ENCODE peak calls at places on chromosomes 6 and 20, in nine cellular contexts. J is AG09309, R is mucosa of descending colon, V is DND-41, A is breast epithelium, K is neural progenitor cell, Y is heart right ventricle, O is HFF-Myc, I is iPS DF 6.9. S is an unnamed sample.

GRCh38 chr6:16405349-16405865 is 167.0 kb downstream of the GMPR start:
- DNase-seq in V (no peak), J (no peak), Y (no peak), I (no peak), A (no peak), O (no peak), R (no peak), K (no peak), S (no peak)

GRCh38 chr6:147378819-147379218 is 129.7 kb upstream of the SAMD5 start:
- DNase-seq in A (no peak), I (peak), J (no peak), O (no peak), K (no peak), R (no peak), Y (no peak), V (no peak), S (peak)

GRCh38 chr20:18532626-18533025 is 24.9 kb downstream of the SEC23B start:
- DNase-seq in O (no peak), J (no peak), V (no peak), Y (no peak), K (no peak), R (no peak), I (no peak), A (no peak), S (no peak)

GRCh38 chr20:46062621-46063020 is 27.1 kb downstream of the NCOA5 start:
- DNase-seq in K (no peak), Y (no peak), V (peak), O (no peak), A (no peak), R (no peak), J (no peak), I (no peak), S (no peak)

GRCh38 chr20:25733903-25734302 is 37.2 kb upstream of the ZNF337 start:
- DNase-seq in I (no peak), V (no peak), A (no peak), R (no peak), K (no peak), O (no peak), Y (no peak), J (no peak), S (no peak)

GRCh38 chr6:18269253-18269652 is 4.9 kb upstream of the DEK start:
- DNase-seq in Y (no peak), K (no peak), I (no peak), O (peak), V (peak), J (no peak), R (no peak), A (no peak), S (no peak)

GRCh38 chr6:70709826-70710225 is 42.1 kb downstream of the SMAP1 start:
- DNase-seq in K (no peak), V (no peak), A (no peak), Y (no peak), R (no peak), J (peak), O (peak), I (no peak), S (no peak)

GRCh38 chr6:37257634-37258404 is at the start of the genes TBC1D22B and TMEM217:
- DNase-seq in O (peak), Y (peak), J (peak), A (peak), V (peak), K (peak), R (peak), I (peak), S (peak)

GRCh38 chr6:89145461-89145961 is 344 bp upstream of the PM20D2 start:
- DNase-seq in O (peak), Y (no peak), K (peak), V (no peak), J (no peak), A (no peak), R (no peak), I (no peak), S (peak)

GRCh38 chr20:57038608-57039440 is 227.6 kb downstream of the BMP7 start:
- DNase-seq in R (no peak), J (no peak), V (no peak), A (no peak), Y (no peak), K (no peak), O (no peak), I (no peak), S (no peak)

GRCh38 chr20:36624068-36624813 is 18.7 kb downstream of the RAB5IF start:
- DNase-seq in K (no peak), V (no peak), I (no peak), R (peak), Y (no peak), O (no peak), J (no peak), A (peak), S (peak)

GRCh38 chr20:38604873-38605303 is 3.3 kb downstream of the ARHGAP40 start:
- DNase-seq in J (no peak), V (no peak), A (peak), I (no peak), O (peak), K (no peak), Y (no peak), R (no peak), S (no peak)

GRCh38 chr6:74434165-74434564 is 738.2 kb downstream of the CD109 start:
- DNase-seq in I (no peak), A (no peak), R (no peak), V (no peak), K (no peak), J (no peak), O (no peak), Y (no peak), S (no peak)

GRCh38 chr20:739736-740135 is 28.6 kb downstream of the SLC52A3 start:
- DNase-seq in O (no peak), J (no peak), V (no peak), K (no peak), R (no peak), I (no peak), A (no peak), Y (no peak), S (no peak)

GRCh38 chr6:22709804-22710203 is 140.4 kb downstream of the HDGFL1 start:
- DNase-seq in I (no peak), R (no peak), K (no peak), O (no peak), Y (no peak), J (no peak), A (no peak), V (no peak), S (no peak)

GRCh38 chr20:37453288-37453687 is 67.8 kb upstream of the NNAT start:
- DNase-seq in V (no peak), I (no peak), K (no peak), Y (no peak), R (no peak), O (no peak), A (no peak), J (no peak), S (no peak)

GRCh38 chr20:62952373-62953166 is at the start of gene SLC17A9:
- DNase-seq in V (no peak), O (peak), K (peak), R (peak), A (no peak), Y (no peak), I (no peak), J (no peak), S (peak)

GRCh38 chr20:40728470-40728869 is 39.4 kb upstream of the MAFB start:
- DNase-seq in O (no peak), J (no peak), A (no peak), K (no peak), Y (no peak), V (no peak), I (no peak), R (no peak), S (no peak)

GRCh38 chr6:157625764-157626163 is 197.3 kb upstream of the SNX9 start:
- DNase-seq in I (no peak), K (no peak), J (no peak), A (no peak), V (no peak), R (no peak), Y (no peak), O (no peak), S (no peak)

GRCh38 chr20:59295531-59295930 is 4.9 kb upstream of the EDN3 start:
- DNase-seq in J (no peak), O (no peak), K (no peak), Y (no peak), V (no peak), A (no peak), I (no peak), R (no peak), S (no peak)

GRCh38 chr20:16619953-16620352 is 46.7 kb upstream of the KIF16B start:
- DNase-seq in A (no peak), I (no peak), K (no peak), O (no peak), V (no peak), J (no peak), R (no peak), Y (no peak), S (no peak)

GRCh38 chr6:7542065-7542877 is 800 bp downstream of the DSP start:
- DNase-seq in K (peak), V (no peak), I (no peak), A (no peak), R (peak), O (no peak), Y (peak), J (no peak), S (peak)

GRCh38 chr20:46564241-46564957 is 13.9 kb upstream of the OCSTAMP start:
- DNase-seq in J (no peak), I (no peak), O (no peak), A (no peak), R (no peak), V (no peak), Y (no peak), K (no peak), S (no peak)

GRCh38 chr6:2791124-2792050 is 26.2 kb downstream of the WRNIP1 start:
- DNase-seq in J (peak), O (peak), Y (peak), V (peak), A (peak), I (peak), K (peak), R (peak), S (peak)

GRCh38 chr6:11734861-11735652 is 43.5 kb downstream of the ADTRP start:
- DNase-seq in R (no peak), O (no peak), Y (no peak), V (no peak), J (no peak), K (no peak), I (no peak), A (no peak), S (no peak)

GRCh38 chr20:61253264-61253639 is 1.2 kb downstream of the CDH4 start:
- DNase-seq in J (no peak), K (peak), A (no peak), Y (no peak), R (no peak), I (no peak), V (no peak), O (no peak), S (peak)

GRCh38 chr6:20160541-20161283 is 51.6 kb downstream of the MBOAT1 start:
- DNase-seq in V (no peak), K (no peak), J (no peak), I (no peak), A (no peak), O (no peak), Y (no peak), R (no peak), S (peak)

GRCh38 chr6:90343581-90343980 is 46.9 kb upstream of the BACH2 start:
- DNase-seq in Y (peak), V (no peak), K (no peak), J (no peak), O (no peak), A (no peak), I (no peak), R (no peak), S (no peak)

GRCh38 chr6:93317587-93317986 is 101.8 kb downstream of the EPHA7 start:
- DNase-seq in Y (no peak), I (no peak), O (no peak), V (no peak), K (no peak), J (no peak), A (no peak), R (no peak), S (no peak)

GRCh38 chr6:10414766-10415592 is at the start of gene TFAP2A:
- DNase-seq in J (no peak), O (peak), R (no peak), A (peak), V (no peak), K (peak), I (no peak), Y (no peak), S (peak)

GRCh38 chr6:11413112-11413687 is 124.3 kb upstream of the TMEM170B start:
- DNase-seq in K (no peak), A (no peak), V (no peak), O (no peak), J (no peak), I (no peak), R (no peak), Y (no peak), S (no peak)

GRCh38 chr6:44304282-44305199 is 8.6 kb downstream of the AARS2 start:
- DNase-seq in I (no peak), O (no peak), K (peak), R (no peak), Y (no peak), A (no peak), J (no peak), V (peak), S (peak)

GRCh38 chr20:62358728-62359490 is 8.2 kb downstream of the LAMA5 start:
- DNase-seq in A (no peak), O (no peak), Y (no peak), I (no peak), K (peak), R (peak), J (no peak), V (no peak), S (no peak)

GRCh38 chr20:16327606-16328005 is 245.6 kb downstream of the KIF16B start:
- DNase-seq in R (no peak), I (no peak), A (no peak), V (no peak), Y (no peak), J (no peak), K (no peak), O (no peak), S (no peak)

GRCh38 chr20:64148581-64148980 is 15.7 kb upstream of the MYT1 start:
- DNase-seq in V (no peak), K (no peak), I (no peak), Y (no peak), J (no peak), A (no peak), O (no peak), R (no peak), S (no peak)

GRCh38 chr6:22239261-22239660 is 57.6 kb downstream of the PRL start:
- DNase-seq in Y (no peak), J (no peak), K (no peak), V (no peak), O (no peak), A (no peak), R (no peak), I (no peak), S (no peak)

GRCh38 chr6:21115111-21115510 is 478.4 kb upstream of the SOX4 start:
- DNase-seq in K (peak), V (no peak), R (no peak), O (no peak), I (no peak), J (peak), Y (peak), A (no peak), S (no peak)

DNA sequence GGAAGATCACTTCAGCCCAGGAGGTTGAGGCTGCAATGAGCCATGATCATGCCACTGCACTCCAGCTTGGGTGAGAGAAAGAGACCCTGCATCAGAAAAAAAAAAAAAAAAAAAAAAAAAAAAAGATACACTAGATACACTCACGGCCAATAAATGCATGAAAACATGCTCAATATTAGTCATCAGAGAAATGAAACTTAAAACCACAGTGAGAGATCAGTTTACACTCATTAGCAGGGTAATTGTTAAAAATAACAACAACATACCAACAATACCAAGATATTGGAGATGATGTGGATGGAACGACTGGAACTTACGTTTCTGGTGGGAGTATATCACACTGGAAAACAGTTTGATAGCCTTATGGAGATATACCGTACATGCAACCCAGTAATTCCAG is 29.9 kb downstream of the HS3ST5 start:
- DNase-seq in Y (no peak), V (no peak), I (no peak), K (no peak), R (no peak), O (no peak), A (no peak), J (no peak), S (no peak)
- H3K4me3 ChIP-seq in Y (no peak), V (no peak), I (no peak), K (no peak), R (no peak), O (no peak), A (no peak), J (no peak), S (no peak)

GRCh38 chr6:32664354-32664753 is 2.1 kb downstream of the HLA-DQB1 start:
- DNase-seq in I (no peak), K (no peak), J (no peak), R (no peak), A (no peak), Y (no peak), V (no peak), O (no peak), S (peak)
- H3K4me3 ChIP-seq in I (no peak), K (no peak), J (no peak), R (no peak), A (no peak), Y (peak), V (no peak), O (no peak), S (peak)

GRCh38 chr6:142907017-142907470 is 37.9 kb downstream of the HIVEP2 start:
- DNase-seq in V (no peak), O (no peak), J (no peak), K (no peak), I (no peak), R (no peak), A (no peak), Y (no peak), S (no peak)

GRCh38 chr6:142911395-142911794 is 33.6 kb downstream of the HIVEP2 start:
- DNase-seq in Y (no peak), J (no peak), O (no peak), K (no peak), I (no peak), A (no peak), V (no peak), R (no peak), S (no peak)

GRCh38 chr6:142912125-142912524 is 32.9 kb downstream of the HIVEP2 start:
- DNase-seq in V (no peak), K (no peak), R (no peak), J (no peak), Y (no peak), O (no peak), I (peak), A (no peak), S (peak)

GRCh38 chr6:142903806-142904205 is 41.2 kb downstream of the HIVEP2 start:
- DNase-seq in J (no peak), K (no peak), O (no peak), R (no peak), I (no peak), A (no peak), V (peak), Y (no peak), S (no peak)

DNA sequence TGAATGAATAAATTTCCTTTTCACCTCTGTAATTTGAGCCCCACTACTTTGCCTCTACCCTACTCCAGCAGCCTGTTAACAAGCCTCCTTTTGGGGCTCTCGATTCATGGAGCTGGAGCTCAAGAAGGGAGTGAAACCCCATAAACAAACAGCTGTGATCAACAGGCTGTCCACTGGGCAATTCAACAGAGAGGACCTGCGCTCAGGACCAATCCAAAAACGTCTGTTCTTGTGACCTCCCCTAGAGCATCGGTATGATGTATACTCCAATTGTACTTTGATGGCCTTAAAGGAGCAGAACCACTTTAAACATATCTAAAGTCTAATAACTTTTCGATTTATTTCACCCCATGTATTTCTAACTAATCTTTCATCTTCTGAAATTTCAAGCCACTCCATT is 37.4 kb downstream of the HIVEP2 start:
- DNase-seq in K (no peak), O (no peak), J (no peak), A (no peak), Y (no peak), R (no peak), I (no peak), V (no peak), S (peak)
- H3K4me3 ChIP-seq in K (no peak), O (no peak), J (no peak), A (no peak), Y (no peak), R (no peak), I (no peak), V (no peak), S (no peak)

GRCh38 chr6:31397901-31398300 is 5.5 kb upstream of the MICA start:
- DNase-seq in O (no peak), R (no peak), Y (no peak), I (no peak), A (no peak), K (no peak), J (no peak), V (no peak), S (peak)
- H3K4me3 ChIP-seq in O (no peak), R (no peak), Y (no peak), I (no peak), A (no peak), K (no peak), J (no peak), V (no peak), S (no peak)

GRCh38 chr20:9602834-9603173 is 88.4 kb downstream of the LAMP5 start:
- DNase-seq in Y (no peak), A (no peak), O (no peak), J (no peak), V (no peak), I (no peak), R (no peak), K (no peak), S (no peak)
- H3K4me3 ChIP-seq in Y (no peak), A (no peak), O (no peak), J (no peak), V (no peak), I (no peak), R (no peak), K (no peak), S (no peak)

GRCh38 chr6:12962529-12962928 is 246.0 kb downstream of the PHACTR1 start:
- DNase-seq in A (no peak), V (no peak), R (no peak), Y (no peak), O (no peak), J (no peak), K (no peak), I (no peak), S (no peak)
- H3K4me3 ChIP-seq in A (no peak), V (no peak), R (no peak), Y (peak), O (no peak), J (no peak), K (no peak), I (no peak), S (no peak)

DNA sequence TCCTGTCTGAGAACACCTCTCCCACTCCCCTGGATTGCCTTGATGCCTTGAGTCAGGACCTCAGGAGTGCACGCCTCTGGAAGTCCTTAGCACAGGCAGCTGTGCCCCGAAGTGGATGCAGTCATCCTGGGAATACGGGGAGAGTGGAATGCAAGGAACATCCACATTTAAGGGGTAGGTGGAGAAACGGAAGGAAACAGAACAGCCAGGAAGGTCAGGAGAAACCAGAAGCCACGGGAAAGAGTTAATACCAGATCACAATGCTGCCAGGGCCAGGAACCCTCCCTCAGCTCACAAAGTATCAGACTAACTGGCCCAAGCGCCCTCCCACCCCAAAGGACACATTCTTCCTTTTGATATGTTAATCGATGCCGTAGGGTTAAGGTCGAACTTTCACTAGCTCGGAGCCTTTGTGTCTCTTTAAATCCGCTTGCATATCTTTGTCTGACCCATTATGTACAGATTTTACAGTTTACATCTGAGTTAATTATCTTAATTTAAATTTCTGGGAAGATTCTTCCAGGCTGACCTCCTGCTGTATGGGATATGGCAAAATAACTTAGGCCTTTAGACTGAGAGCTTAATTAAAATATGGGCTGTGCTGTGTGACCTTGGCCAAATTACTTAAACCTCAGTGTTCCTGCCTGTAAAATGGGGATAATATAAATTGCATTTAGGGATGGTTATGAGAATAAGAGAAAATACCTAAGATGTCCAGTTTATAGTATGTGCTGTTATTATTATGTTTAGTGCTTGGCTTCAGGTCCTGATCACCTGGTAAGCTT is 24.0 kb upstream of the CCND3 start:
- DNase-seq in Y (no peak), R (no peak), A (no peak), K (peak), J (no peak), O (no peak), V (no peak), I (peak), S (peak)
- H3K4me3 ChIP-seq in Y (no peak), R (no peak), A (no peak), K (no peak), J (no peak), O (no peak), V (no peak), I (no peak), S (peak)

GRCh38 chr20:31475472-31476312 is 604 bp downstream of the REM1 start:
- DNase-seq in R (no peak), Y (no peak), A (no peak), V (no peak), O (no peak), I (no peak), K (no peak), J (no peak), S (peak)
- H3K4me3 ChIP-seq in R (no peak), Y (peak), A (peak), V (no peak), O (no peak), I (no peak), K (peak), J (no peak), S (peak)

S was measured in GM23338.